ENCODE peak calls at places on chromosomes 2 and 18, in four cellular contexts. G is left lung, W is suprapubic skin, R is HEK293T. I is an unnamed sample.

GRCh38 chr2:44452184-44452583 is 90.4 kb downstream of the CAMKMT start:
- DNase-seq in G (no peak), W (no peak), R (no peak), I (no peak)

GRCh38 chr2:161857936-161858335 is 216.1 kb downstream of the DPP4 start:
- DNase-seq in G (no peak), W (no peak), R (no peak), I (no peak)

GRCh38 chr2:60707750-60708371 is 48.2 kb upstream of the PAPOLG start:
- DNase-seq in G (no peak), W (no peak), R (peak; percentile 44), I (peak; percentile 49)

GRCh38 chr2:74908763-74909444 is 49.5 kb upstream of the POLE4 start:
- DNase-seq in G (peak; percentile 73), W (no peak), R (no peak), I (peak; percentile 24)

GRCh38 chr18:58865714-58866113 is 1.0 kb downstream of the ZNF532 start:
- DNase-seq in G (no peak), W (no peak), R (no peak), I (no peak)

GRCh38 chr2:100893753-100894530 is 74.0 kb downstream of the NPAS2 start:
- DNase-seq in G (no peak), W (no peak), R (no peak), I (peak; percentile 55)

GRCh38 chr18:3209859-3210569 is 9.8 kb downstream of the MYOM1 start:
- DNase-seq in G (no peak), W (no peak), R (no peak), I (no peak)

GRCh38 chr18:78757014-78757413 is 222.6 kb upstream of the SALL3 start:
- DNase-seq in G (no peak), W (no peak), R (no peak), I (no peak)

GRCh38 chr2:176763111-176763510 is 449.5 kb upstream of the HNRNPA3 start:
- DNase-seq in G (no peak), W (no peak), R (no peak), I (no peak)

GRCh38 chr2:111708478-111708877 is 175.5 kb downstream of the ANAPC1 start:
- DNase-seq in G (no peak), W (no peak), R (no peak), I (no peak)

GRCh38 chr18:37476611-37477295 is 88.8 kb downstream of the CELF4 start:
- DNase-seq in G (no peak), W (no peak), R (no peak), I (no peak)

GRCh38 chr2:64799592-64800252 is 146.0 kb upstream of the SERTAD2 start:
- DNase-seq in G (no peak), W (no peak), R (no peak), I (no peak)